ENCODE peak calls at places on chromosomes 6 and 20, in six cellular contexts. G is Caki2; X is RPMI7951; Z is activated gamma-delta T cell treated with anti-CD3 and anti-CD28 coated beads, Interleukin-2, amount 50 U/mL, for 16 hours; D is Ammon's horn; V is erythroblast. E is an unnamed sample.
A peak's percentile ranks its signal among the peaks of the same experiment; 100 is the strongest.

GRCh38 chr6:33297956-33298772 is 578 bp downstream of the RGL2 start:
- DNase-seq in G (peak; percentile 82), X (peak; percentile 91), Z (no peak), D (peak; percentile 69), V (peak; percentile 76), E (peak; percentile 69)

GRCh38 chr6:14031516-14031915 is 86.1 kb upstream of the CD83 start:
- DNase-seq in G (no peak), X (peak; percentile 68), Z (no peak), D (peak; percentile 23), V (no peak), E (no peak)

GRCh38 chr6:169785566-169785965 is 34.1 kb downstream of the ERMARD start:
- DNase-seq in G (no peak), X (no peak), Z (no peak), D (no peak), V (no peak), E (no peak)

GRCh38 chr6:1767481-1768246 is 157.9 kb downstream of the FOXC1 start:
- DNase-seq in G (no peak), X (peak; percentile 78), Z (no peak), D (no peak), V (no peak), E (peak; percentile 49)

GRCh38 chr6:95574811-95575210 is 2.5 kb upstream of the MANEA start:
- DNase-seq in G (no peak), X (no peak), Z (no peak), D (no peak), V (no peak), E (no peak)

GRCh38 chr6:137799950-137800568 is 67.0 kb upstream of the TNFAIP3 start:
- DNase-seq in G (peak; percentile 35), X (peak; percentile 71), Z (peak; percentile 47), D (peak; percentile 75), V (peak; percentile 74), E (no peak)

GRCh38 chr20:13270211-13270610 is 49.1 kb downstream of the ISM1 start:
- DNase-seq in G (no peak), X (no peak), Z (no peak), D (no peak), V (no peak), E (no peak)

GRCh38 chr6:87772597-87773530 is 70.8 kb upstream of the AKIRIN2 start:
- DNase-seq in G (no peak), X (peak; percentile 34), Z (no peak), D (no peak), V (no peak), E (no peak)

GRCh38 chr6:92945799-92946198 is 473.6 kb downstream of the EPHA7 start:
- DNase-seq in G (no peak), X (no peak), Z (no peak), D (no peak), V (no peak), E (no peak)

GRCh38 chr6:55997223-55997874 is 122.0 kb upstream of the BMP5 start:
- DNase-seq in G (no peak), X (no peak), Z (no peak), D (no peak), V (no peak), E (no peak)

GRCh38 chr20:24573557-24573956 is 104.1 kb downstream of the SYNDIG1 start:
- DNase-seq in G (no peak), X (no peak), Z (no peak), D (no peak), V (no peak), E (no peak)

GRCh38 chr6:150627601-150628012 is 27.9 kb downstream of the PLEKHG1 start:
- DNase-seq in G (no peak), X (no peak), Z (no peak), D (no peak), V (no peak), E (no peak)

GRCh38 chr6:137761072-137761471 is 106.0 kb upstream of the TNFAIP3 start:
- DNase-seq in G (no peak), X (no peak), Z (no peak), D (no peak), V (no peak), E (no peak)

GRCh38 chr6:105152865-105153264 is 26.9 kb downstream of the POPDC3 start:
- DNase-seq in G (no peak), X (no peak), Z (no peak), D (no peak), V (no peak), E (no peak)

GRCh38 chr6:106857771-106858652 is 116.5 kb downstream of the CD24 start:
- DNase-seq in G (no peak), X (no peak), Z (no peak), D (no peak), V (no peak), E (no peak)

GRCh38 chr6:35378281-35378680 is 35.9 kb downstream of the PPARD start:
- DNase-seq in G (no peak), X (no peak), Z (no peak), D (no peak), V (no peak), E (no peak)

GRCh38 chr6:155120034-155120433 is 124.9 kb downstream of the TIAM2 start:
- DNase-seq in G (no peak), X (peak; percentile 82), Z (no peak), D (no peak), V (no peak), E (no peak)

GRCh38 chr6:134750669-134751068 is 199.2 kb downstream of the ALDH8A1 start:
- DNase-seq in G (no peak), X (peak; percentile 50), Z (no peak), D (no peak), V (no peak), E (no peak)

GRCh38 chr6:46468611-46469010 is 22.6 kb downstream of the RCAN2 start:
- DNase-seq in G (no peak), X (no peak), Z (no peak), D (no peak), V (no peak), E (no peak)

GRCh38 chr6:43246301-43247114 is 3.2 kb downstream of the TTBK1 start:
- DNase-seq in G (peak; percentile 96), X (peak; percentile 44), Z (no peak), D (peak; percentile 86), V (peak; percentile 50), E (peak; percentile 71)

GRCh38 chr20:63045991-63046390 is 39.2 kb upstream of the BHLHE23 start:
- DNase-seq in G (no peak), X (no peak), Z (no peak), D (no peak), V (no peak), E (peak; percentile 9)

GRCh38 chr20:44211177-44212039 is 837 bp upstream of the OSER1 start:
- DNase-seq in G (peak; percentile 39), X (peak; percentile 67), Z (no peak), D (peak; percentile 69), V (peak; percentile 67), E (no peak)

GRCh38 chr20:44271915-44272663 is 25.0 kb downstream of the GDAP1L1 start:
- DNase-seq in G (no peak), X (no peak), Z (no peak), D (no peak), V (peak; percentile 23), E (no peak)

GRCh38 chr20:63775096-63775978 is 35.8 kb downstream of the SLC2A4RG start:
- DNase-seq in G (no peak), X (no peak), Z (no peak), D (peak; percentile 48), V (peak; percentile 32), E (no peak)

GRCh38 chr20:21147593-21147992 is 21.7 kb downstream of the KIZ start:
- DNase-seq in G (no peak), X (peak; percentile 45), Z (no peak), D (no peak), V (no peak), E (no peak)

GRCh38 chr6:37615564-37616340 is 81.9 kb downstream of the MDGA1 start:
- DNase-seq in G (no peak), X (peak; percentile 92), Z (no peak), D (no peak), V (no peak), E (no peak)

GRCh38 chr6:140858381-140858971 is 1274.2 kb upstream of the GJE1 start:
- DNase-seq in G (peak; percentile 66), X (no peak), Z (no peak), D (no peak), V (no peak), E (no peak)

GRCh38 chr20:3565851-3566250 is 95.0 kb downstream of the ATRN start:
- DNase-seq in G (no peak), X (no peak), Z (no peak), D (no peak), V (no peak), E (no peak)

GRCh38 chr20:17992847-17993508 is 24.2 kb downstream of the MGME1 start:
- DNase-seq in G (no peak), X (no peak), Z (no peak), D (no peak), V (no peak), E (no peak)